ENCODE peak calls at places on chromosomes 16 and 17, in five cellular contexts. One of them, this sample, is unnamed.

GRCh38 chr16:12318661-12319463 is 342.3 kb downstream of the SNX29 start:
- DNase-seq in progenitor cell of endocrine pancreas: no peak
- DNase-seq in heart left ventricle: no peak
- DNase-seq in neural crest cell: no peak
- DNase-seq in tibial artery: no peak
- DNase-seq in this sample: no peak

GRCh38 chr17:6523330-6523729 is 33.0 kb downstream of the PITPNM3 start:
- DNase-seq in progenitor cell of endocrine pancreas: no peak
- DNase-seq in heart left ventricle: no peak
- DNase-seq in neural crest cell: no peak
- DNase-seq in tibial artery: no peak
- DNase-seq in this sample: no peak

GRCh38 chr16:14240216-14240843 is 169.2 kb downstream of the MRTFB start:
- DNase-seq in progenitor cell of endocrine pancreas: no peak
- DNase-seq in heart left ventricle: no peak
- DNase-seq in neural crest cell: no peak
- DNase-seq in tibial artery: no peak
- DNase-seq in this sample: no peak

GRCh38 chr17:60451071-60451470 is 28.8 kb downstream of the CHCT1 start:
- DNase-seq in progenitor cell of endocrine pancreas: no peak
- DNase-seq in heart left ventricle: no peak
- DNase-seq in neural crest cell: no peak
- DNase-seq in tibial artery: no peak
- DNase-seq in this sample: no peak

GRCh38 chr16:16828913-16829398 is 450.0 kb downstream of the NPIPA7 start:
- DNase-seq in progenitor cell of endocrine pancreas: no peak
- DNase-seq in heart left ventricle: no peak
- DNase-seq in neural crest cell: no peak
- DNase-seq in tibial artery: no peak
- DNase-seq in this sample: no peak

GRCh38 chr17:58468944-58469343 is 19.3 kb downstream of the HSF5 start:
- DNase-seq in progenitor cell of endocrine pancreas: no peak
- DNase-seq in heart left ventricle: no peak
- DNase-seq in neural crest cell: no peak
- DNase-seq in tibial artery: no peak
- DNase-seq in this sample: no peak

GRCh38 chr16:31487720-31488629 is 5.1 kb downstream of the SLC5A2 start:
- DNase-seq in progenitor cell of endocrine pancreas: peak; percentile 30
- DNase-seq in heart left ventricle: no peak
- DNase-seq in neural crest cell: no peak
- DNase-seq in tibial artery: no peak
- DNase-seq in this sample: no peak

GRCh38 chr17:37160940-37161339 is 212.2 kb downstream of the AATF start:
- DNase-seq in progenitor cell of endocrine pancreas: no peak
- DNase-seq in heart left ventricle: no peak
- DNase-seq in neural crest cell: no peak
- DNase-seq in tibial artery: no peak
- DNase-seq in this sample: no peak

GRCh38 chr17:41917957-41918391 is 777 bp downstream of the ACLY start:
- DNase-seq in progenitor cell of endocrine pancreas: peak; percentile 17
- DNase-seq in heart left ventricle: peak; percentile 56
- DNase-seq in neural crest cell: peak; percentile 20
- DNase-seq in tibial artery: peak; percentile 32
- DNase-seq in this sample: no peak

GRCh38 chr17:10018461-10018891 is 113.4 kb upstream of the RCVRN start:
- DNase-seq in progenitor cell of endocrine pancreas: no peak
- DNase-seq in heart left ventricle: no peak
- DNase-seq in neural crest cell: no peak
- DNase-seq in tibial artery: no peak
- DNase-seq in this sample: no peak

GRCh38 chr16:66701061-66701460 is 4.5 kb upstream of the CMTM4 start:
- DNase-seq in progenitor cell of endocrine pancreas: no peak
- DNase-seq in heart left ventricle: no peak
- DNase-seq in neural crest cell: no peak
- DNase-seq in tibial artery: no peak
- DNase-seq in this sample: no peak

GRCh38 chr17:8472663-8473062 is 37.0 kb downstream of the NDEL1 start:
- DNase-seq in progenitor cell of endocrine pancreas: no peak
- DNase-seq in heart left ventricle: no peak
- DNase-seq in neural crest cell: no peak
- DNase-seq in tibial artery: no peak
- DNase-seq in this sample: no peak

GRCh38 chr17:7721612-7722011 is 4.1 kb downstream of the DNAH2 start:
- DNase-seq in progenitor cell of endocrine pancreas: no peak
- DNase-seq in heart left ventricle: no peak
- DNase-seq in neural crest cell: no peak
- DNase-seq in tibial artery: no peak
- DNase-seq in this sample: no peak

GRCh38 chr16:482468-483185 is 44.9 kb upstream of the CAPN15 start:
- DNase-seq in progenitor cell of endocrine pancreas: no peak
- DNase-seq in heart left ventricle: no peak
- DNase-seq in neural crest cell: no peak
- DNase-seq in tibial artery: no peak
- DNase-seq in this sample: no peak

GRCh38 chr16:6682142-6682811 is 650.4 kb upstream of the RBFOX1 start:
- DNase-seq in progenitor cell of endocrine pancreas: peak; percentile 23
- DNase-seq in heart left ventricle: no peak
- DNase-seq in neural crest cell: peak; percentile 60
- DNase-seq in tibial artery: peak; percentile 23
- DNase-seq in this sample: no peak

GRCh38 chr17:76076100-76076764 is 1.7 kb downstream of the GALR2 start:
- DNase-seq in progenitor cell of endocrine pancreas: no peak
- DNase-seq in heart left ventricle: no peak
- DNase-seq in neural crest cell: no peak
- DNase-seq in tibial artery: no peak
- DNase-seq in this sample: no peak

GRCh38 chr17:42249681-42250446 is 26.3 kb downstream of the STAT5B start:
- DNase-seq in progenitor cell of endocrine pancreas: no peak
- DNase-seq in heart left ventricle: no peak
- DNase-seq in neural crest cell: no peak
- DNase-seq in tibial artery: no peak
- DNase-seq in this sample: no peak

GRCh38 chr17:42830971-42831370 is 2.2 kb upstream of the PSME3 start:
- DNase-seq in progenitor cell of endocrine pancreas: no peak
- DNase-seq in heart left ventricle: no peak
- DNase-seq in neural crest cell: no peak
- DNase-seq in tibial artery: no peak
- DNase-seq in this sample: no peak

GRCh38 chr17:31535581-31535981 is 144.1 kb downstream of the RAB11FIP4 start:
- DNase-seq in progenitor cell of endocrine pancreas: no peak
- DNase-seq in heart left ventricle: no peak
- DNase-seq in neural crest cell: no peak
- DNase-seq in tibial artery: no peak
- DNase-seq in this sample: no peak

GRCh38 chr17:36602924-36603384 is 1.6 kb downstream of the MRM1 start:
- DNase-seq in progenitor cell of endocrine pancreas: peak; percentile 45
- DNase-seq in heart left ventricle: no peak
- DNase-seq in neural crest cell: peak; percentile 54
- DNase-seq in tibial artery: peak; percentile 43
- DNase-seq in this sample: no peak

GRCh38 chr17:17737938-17738894 is 57.0 kb downstream of the RAI1 start:
- DNase-seq in progenitor cell of endocrine pancreas: no peak
- DNase-seq in heart left ventricle: no peak
- DNase-seq in neural crest cell: no peak
- DNase-seq in tibial artery: no peak
- DNase-seq in this sample: no peak

GRCh38 chr17:48068491-48068961 is 20.4 kb downstream of the NFE2L1 start:
- DNase-seq in progenitor cell of endocrine pancreas: no peak
- DNase-seq in heart left ventricle: no peak
- DNase-seq in neural crest cell: no peak
- DNase-seq in tibial artery: no peak
- DNase-seq in this sample: no peak

GRCh38 chr17:80068301-80069160 is 32.1 kb downstream of the CCDC40 start:
- DNase-seq in progenitor cell of endocrine pancreas: no peak
- DNase-seq in heart left ventricle: peak; percentile 41
- DNase-seq in neural crest cell: no peak
- DNase-seq in tibial artery: peak; percentile 41
- DNase-seq in this sample: no peak

GRCh38 chr17:75565066-75565465 is 22.5 kb upstream of the MYO15B start:
- DNase-seq in progenitor cell of endocrine pancreas: no peak
- DNase-seq in heart left ventricle: no peak
- DNase-seq in neural crest cell: no peak
- DNase-seq in tibial artery: no peak
- DNase-seq in this sample: no peak

GRCh38 chr16:84548971-84549844 is 44.7 kb upstream of the MEAK7 start:
- DNase-seq in progenitor cell of endocrine pancreas: no peak
- DNase-seq in heart left ventricle: peak; percentile 30
- DNase-seq in neural crest cell: no peak
- DNase-seq in tibial artery: no peak
- DNase-seq in this sample: no peak

GRCh38 chr16:1331712-1332617 is 1.5 kb upstream of the BAIAP3 start:
- DNase-seq in progenitor cell of endocrine pancreas: peak; percentile 54
- DNase-seq in heart left ventricle: peak; percentile 73
- DNase-seq in neural crest cell: no peak
- DNase-seq in tibial artery: no peak
- DNase-seq in this sample: no peak

GRCh38 chr17:78315355-78316114 is 44.3 kb downstream of the SOCS3 start:
- DNase-seq in progenitor cell of endocrine pancreas: no peak
- DNase-seq in heart left ventricle: peak; percentile 67
- DNase-seq in neural crest cell: no peak
- DNase-seq in tibial artery: peak; percentile 92
- DNase-seq in this sample: no peak

GRCh38 chr16:48158296-48158695 is 2.5 kb upstream of the ABCC12 start:
- DNase-seq in progenitor cell of endocrine pancreas: no peak
- DNase-seq in heart left ventricle: no peak
- DNase-seq in neural crest cell: no peak
- DNase-seq in tibial artery: no peak
- DNase-seq in this sample: no peak

GRCh38 chr17:47315451-47316266 is 8.1 kb upstream of the EFCAB13 start:
- DNase-seq in progenitor cell of endocrine pancreas: no peak
- DNase-seq in heart left ventricle: peak; percentile 37
- DNase-seq in neural crest cell: no peak
- DNase-seq in tibial artery: no peak
- DNase-seq in this sample: no peak

GRCh38 chr17:7557825-7558543 is 566 bp upstream of the TNFSF13 start:
- DNase-seq in progenitor cell of endocrine pancreas: no peak
- DNase-seq in heart left ventricle: peak; percentile 90
- DNase-seq in neural crest cell: no peak
- DNase-seq in tibial artery: peak; percentile 88
- DNase-seq in this sample: no peak

GRCh38 chr17:66564992-66565465 is 262.6 kb downstream of the PRKCA start:
- DNase-seq in progenitor cell of endocrine pancreas: no peak
- DNase-seq in heart left ventricle: no peak
- DNase-seq in neural crest cell: no peak
- DNase-seq in tibial artery: no peak
- DNase-seq in this sample: no peak